ENCODE peak calls at places on chromosomes 13 and 19, in eight cellular contexts. One of them, this sample, is unnamed.

GRCh38 chr19:19185853-19186728 is 5.9 kb downstream of the BORCS8 start:
- DNase-seq in foreskin fibroblast: peak
- DNase-seq in hepatic stellate cell: peak
- DNase-seq in T-cell: peak
- DNase-seq in glutamatergic neuron: peak
- DNase-seq in activated CD8-positive, alpha-beta memory T cell treated with anti-CD3 and anti-CD28 coated beads for 24 hours: peak
- DNase-seq in effector memory CD8-positive, alpha-beta T cell: peak
- DNase-seq in activated CD4-positive, alpha-beta T cell treated with anti-CD3 and anti-CD28 coated beads for 24 hours: peak
- DNase-seq in this sample: no peak

GRCh38 chr13:42272115-42272756 is at the start of gene AKAP11:
- DNase-seq in effector memory CD8-positive, alpha-beta T cell: peak
- DNase-seq in activated CD4-positive, alpha-beta T cell treated with anti-CD3 and anti-CD28 coated beads for 24 hours: peak
- DNase-seq in activated CD8-positive, alpha-beta memory T cell treated with anti-CD3 and anti-CD28 coated beads for 24 hours: peak
- DNase-seq in glutamatergic neuron: peak
- DNase-seq in foreskin fibroblast: peak
- DNase-seq in hepatic stellate cell: peak
- DNase-seq in T-cell: peak
- DNase-seq in this sample: peak

GRCh38 chr13:111492341-111492945 is 172.0 kb downstream of the TEX29 start:
- DNase-seq in foreskin fibroblast: no peak
- DNase-seq in effector memory CD8-positive, alpha-beta T cell: no peak
- DNase-seq in hepatic stellate cell: no peak
- DNase-seq in T-cell: no peak
- DNase-seq in activated CD4-positive, alpha-beta T cell treated with anti-CD3 and anti-CD28 coated beads for 24 hours: no peak
- DNase-seq in glutamatergic neuron: no peak
- DNase-seq in activated CD8-positive, alpha-beta memory T cell treated with anti-CD3 and anti-CD28 coated beads for 24 hours: no peak
- DNase-seq in this sample: no peak

GRCh38 chr13:42333613-42334328 is 61.8 kb downstream of the AKAP11 start:
- DNase-seq in effector memory CD8-positive, alpha-beta T cell: no peak
- DNase-seq in glutamatergic neuron: no peak
- DNase-seq in T-cell: no peak
- DNase-seq in activated CD4-positive, alpha-beta T cell treated with anti-CD3 and anti-CD28 coated beads for 24 hours: no peak
- DNase-seq in hepatic stellate cell: peak
- DNase-seq in foreskin fibroblast: no peak
- DNase-seq in activated CD8-positive, alpha-beta memory T cell treated with anti-CD3 and anti-CD28 coated beads for 24 hours: peak
- DNase-seq in this sample: peak

GRCh38 chr13:23380534-23380933 is 53.0 kb downstream of the SACS start:
- DNase-seq in activated CD8-positive, alpha-beta memory T cell treated with anti-CD3 and anti-CD28 coated beads for 24 hours: no peak
- DNase-seq in foreskin fibroblast: peak
- DNase-seq in T-cell: no peak
- DNase-seq in hepatic stellate cell: no peak
- DNase-seq in activated CD4-positive, alpha-beta T cell treated with anti-CD3 and anti-CD28 coated beads for 24 hours: no peak
- DNase-seq in effector memory CD8-positive, alpha-beta T cell: no peak
- DNase-seq in glutamatergic neuron: no peak
- DNase-seq in this sample: no peak

GRCh38 chr19:4592445-4592844 is 33.0 kb upstream of the SEMA6B start:
- DNase-seq in glutamatergic neuron: no peak
- DNase-seq in activated CD8-positive, alpha-beta memory T cell treated with anti-CD3 and anti-CD28 coated beads for 24 hours: no peak
- DNase-seq in hepatic stellate cell: no peak
- DNase-seq in T-cell: no peak
- DNase-seq in activated CD4-positive, alpha-beta T cell treated with anti-CD3 and anti-CD28 coated beads for 24 hours: no peak
- DNase-seq in effector memory CD8-positive, alpha-beta T cell: no peak
- DNase-seq in foreskin fibroblast: no peak
- DNase-seq in this sample: no peak

GRCh38 chr19:31270897-31271568 is 78.2 kb downstream of the TSHZ3 start:
- DNase-seq in glutamatergic neuron: no peak
- DNase-seq in activated CD4-positive, alpha-beta T cell treated with anti-CD3 and anti-CD28 coated beads for 24 hours: no peak
- DNase-seq in effector memory CD8-positive, alpha-beta T cell: no peak
- DNase-seq in foreskin fibroblast: no peak
- DNase-seq in activated CD8-positive, alpha-beta memory T cell treated with anti-CD3 and anti-CD28 coated beads for 24 hours: no peak
- DNase-seq in T-cell: no peak
- DNase-seq in hepatic stellate cell: no peak
- DNase-seq in this sample: peak

GRCh38 chr19:11064831-11065303 is 24.4 kb upstream of the LDLR start:
- DNase-seq in hepatic stellate cell: peak
- DNase-seq in activated CD4-positive, alpha-beta T cell treated with anti-CD3 and anti-CD28 coated beads for 24 hours: no peak
- DNase-seq in foreskin fibroblast: no peak
- DNase-seq in effector memory CD8-positive, alpha-beta T cell: no peak
- DNase-seq in activated CD8-positive, alpha-beta memory T cell treated with anti-CD3 and anti-CD28 coated beads for 24 hours: no peak
- DNase-seq in T-cell: no peak
- DNase-seq in glutamatergic neuron: peak
- DNase-seq in this sample: peak

GRCh38 chr13:33251131-33251629 is 34.4 kb downstream of the STARD13 start:
- DNase-seq in activated CD4-positive, alpha-beta T cell treated with anti-CD3 and anti-CD28 coated beads for 24 hours: no peak
- DNase-seq in hepatic stellate cell: peak
- DNase-seq in T-cell: no peak
- DNase-seq in effector memory CD8-positive, alpha-beta T cell: no peak
- DNase-seq in foreskin fibroblast: peak
- DNase-seq in activated CD8-positive, alpha-beta memory T cell treated with anti-CD3 and anti-CD28 coated beads for 24 hours: no peak
- DNase-seq in glutamatergic neuron: no peak
- DNase-seq in this sample: peak

GRCh38 chr13:108915634-108916497 is 286.5 kb downstream of the MYO16 start:
- DNase-seq in activated CD8-positive, alpha-beta memory T cell treated with anti-CD3 and anti-CD28 coated beads for 24 hours: peak
- DNase-seq in effector memory CD8-positive, alpha-beta T cell: no peak
- DNase-seq in activated CD4-positive, alpha-beta T cell treated with anti-CD3 and anti-CD28 coated beads for 24 hours: peak
- DNase-seq in T-cell: peak
- DNase-seq in hepatic stellate cell: peak
- DNase-seq in foreskin fibroblast: peak
- DNase-seq in glutamatergic neuron: no peak
- DNase-seq in this sample: peak

GRCh38 chr13:28716511-28716910 is 2.3 kb downstream of the SLC46A3 start:
- DNase-seq in glutamatergic neuron: no peak
- DNase-seq in T-cell: no peak
- DNase-seq in effector memory CD8-positive, alpha-beta T cell: no peak
- DNase-seq in activated CD4-positive, alpha-beta T cell treated with anti-CD3 and anti-CD28 coated beads for 24 hours: no peak
- DNase-seq in foreskin fibroblast: peak
- DNase-seq in hepatic stellate cell: peak
- DNase-seq in activated CD8-positive, alpha-beta memory T cell treated with anti-CD3 and anti-CD28 coated beads for 24 hours: no peak
- DNase-seq in this sample: peak

GRCh38 chr13:77751513-77752456 is 54.3 kb downstream of the SLAIN1 start:
- DNase-seq in glutamatergic neuron: no peak
- DNase-seq in hepatic stellate cell: peak
- DNase-seq in activated CD8-positive, alpha-beta memory T cell treated with anti-CD3 and anti-CD28 coated beads for 24 hours: peak
- DNase-seq in activated CD4-positive, alpha-beta T cell treated with anti-CD3 and anti-CD28 coated beads for 24 hours: peak
- DNase-seq in T-cell: no peak
- DNase-seq in effector memory CD8-positive, alpha-beta T cell: peak
- DNase-seq in foreskin fibroblast: peak
- DNase-seq in this sample: peak

GRCh38 chr19:48962029-48962848 is 2.9 kb upstream of the FTL start:
- DNase-seq in foreskin fibroblast: no peak
- DNase-seq in glutamatergic neuron: peak
- DNase-seq in hepatic stellate cell: no peak
- DNase-seq in activated CD4-positive, alpha-beta T cell treated with anti-CD3 and anti-CD28 coated beads for 24 hours: no peak
- DNase-seq in activated CD8-positive, alpha-beta memory T cell treated with anti-CD3 and anti-CD28 coated beads for 24 hours: peak
- DNase-seq in effector memory CD8-positive, alpha-beta T cell: no peak
- DNase-seq in T-cell: no peak
- DNase-seq in this sample: no peak

GRCh38 chr19:30274987-30275386 is 97.2 kb upstream of the ZNF536 start:
- DNase-seq in glutamatergic neuron: no peak
- DNase-seq in activated CD8-positive, alpha-beta memory T cell treated with anti-CD3 and anti-CD28 coated beads for 24 hours: no peak
- DNase-seq in T-cell: no peak
- DNase-seq in activated CD4-positive, alpha-beta T cell treated with anti-CD3 and anti-CD28 coated beads for 24 hours: no peak
- DNase-seq in effector memory CD8-positive, alpha-beta T cell: no peak
- DNase-seq in hepatic stellate cell: no peak
- DNase-seq in foreskin fibroblast: no peak
- DNase-seq in this sample: no peak

GRCh38 chr13:28411859-28412353 is 83.0 kb downstream of the FLT1 start:
- DNase-seq in effector memory CD8-positive, alpha-beta T cell: no peak
- DNase-seq in glutamatergic neuron: no peak
- DNase-seq in foreskin fibroblast: no peak
- DNase-seq in hepatic stellate cell: no peak
- DNase-seq in T-cell: no peak
- DNase-seq in activated CD8-positive, alpha-beta memory T cell treated with anti-CD3 and anti-CD28 coated beads for 24 hours: no peak
- DNase-seq in activated CD4-positive, alpha-beta T cell treated with anti-CD3 and anti-CD28 coated beads for 24 hours: no peak
- DNase-seq in this sample: no peak

GRCh38 chr19:16571689-16572331 is 405 bp downstream of the SLC35E1 start:
- DNase-seq in T-cell: no peak
- DNase-seq in effector memory CD8-positive, alpha-beta T cell: peak
- DNase-seq in activated CD8-positive, alpha-beta memory T cell treated with anti-CD3 and anti-CD28 coated beads for 24 hours: no peak
- DNase-seq in foreskin fibroblast: no peak
- DNase-seq in hepatic stellate cell: peak
- DNase-seq in glutamatergic neuron: no peak
- DNase-seq in activated CD4-positive, alpha-beta T cell treated with anti-CD3 and anti-CD28 coated beads for 24 hours: no peak
- DNase-seq in this sample: no peak

GRCh38 chr19:38304866-38305429 is 897 bp downstream of the C19orf33 start:
- DNase-seq in activated CD8-positive, alpha-beta memory T cell treated with anti-CD3 and anti-CD28 coated beads for 24 hours: no peak
- DNase-seq in T-cell: no peak
- DNase-seq in glutamatergic neuron: peak
- DNase-seq in effector memory CD8-positive, alpha-beta T cell: no peak
- DNase-seq in hepatic stellate cell: no peak
- DNase-seq in foreskin fibroblast: no peak
- DNase-seq in activated CD4-positive, alpha-beta T cell treated with anti-CD3 and anti-CD28 coated beads for 24 hours: no peak
- DNase-seq in this sample: no peak

GRCh38 chr19:13997637-13997962 is 8.5 kb downstream of the RFX1 start:
- DNase-seq in glutamatergic neuron: no peak
- DNase-seq in foreskin fibroblast: no peak
- DNase-seq in effector memory CD8-positive, alpha-beta T cell: no peak
- DNase-seq in activated CD4-positive, alpha-beta T cell treated with anti-CD3 and anti-CD28 coated beads for 24 hours: no peak
- DNase-seq in T-cell: no peak
- DNase-seq in hepatic stellate cell: no peak
- DNase-seq in activated CD8-positive, alpha-beta memory T cell treated with anti-CD3 and anti-CD28 coated beads for 24 hours: no peak
- DNase-seq in this sample: no peak

GRCh38 chr19:7903244-7904073 is at the start of gene MAP2K7:
- DNase-seq in activated CD8-positive, alpha-beta memory T cell treated with anti-CD3 and anti-CD28 coated beads for 24 hours: peak
- DNase-seq in T-cell: peak
- DNase-seq in hepatic stellate cell: peak
- DNase-seq in glutamatergic neuron: peak
- DNase-seq in foreskin fibroblast: peak
- DNase-seq in effector memory CD8-positive, alpha-beta T cell: peak
- DNase-seq in activated CD4-positive, alpha-beta T cell treated with anti-CD3 and anti-CD28 coated beads for 24 hours: peak
- DNase-seq in this sample: peak

This sample was measured in stromal cell of bone marrow.